ENCODE peak calls at places on chromosome 4, in nine cellular contexts. A is right cardiac atrium; F is IMR-90; C is SK-MEL-5; G is effector CD4-positive, alpha-beta T cell; X is islet precursor cell; W is hypothalamus; T is stromal cell of bone marrow; H is epithelial cell of esophagus. I is an unnamed sample.

GRCh38 chr4:78616046-78616498 is 64.5 kb downstream of the ANXA3 start:
- DNase-seq in G (no peak), C (no peak), T (no peak), F (peak), X (peak), A (no peak), W (no peak), H (no peak), I (no peak)

GRCh38 chr4:82429728-82430192 is 502 bp downstream of the HNRNPDL start:
- DNase-seq in X (no peak), W (peak), A (no peak), H (peak), T (peak), C (no peak), F (no peak), G (no peak), I (no peak)

GRCh38 chr4:153249199-153250154 is 45.2 kb downstream of the TRIM2 start:
- DNase-seq in H (peak), F (peak), T (peak), X (peak), G (peak), C (peak), W (peak), A (peak), I (peak)

GRCh38 chr4:138035781-138036258 is 206.3 kb downstream of the SLC7A11 start:
- DNase-seq in H (peak), G (no peak), X (peak), F (peak), A (no peak), W (peak), C (peak), T (peak), I (no peak)

GRCh38 chr4:3821580-3822229 is 55.5 kb downstream of the ADRA2C start:
- DNase-seq in C (no peak), F (no peak), X (no peak), H (no peak), W (no peak), G (no peak), T (no peak), A (peak), I (no peak)

GRCh38 chr4:7861440-7861881 is 78.2 kb downstream of the AFAP1 start:
- DNase-seq in T (peak), C (no peak), W (no peak), A (peak), X (peak), F (peak), G (no peak), H (peak), I (no peak)

GRCh38 chr4:140358281-140358680 is 15.2 kb upstream of the SCOC start:
- DNase-seq in H (no peak), T (no peak), C (no peak), A (no peak), X (no peak), W (no peak), F (no peak), G (no peak), I (no peak)

GRCh38 chr4:88177981-88178632 is 19.7 kb upstream of the ABCG2 start:
- DNase-seq in H (peak), T (no peak), G (no peak), W (no peak), F (peak), X (peak), C (no peak), A (no peak), I (no peak)

GRCh38 chr4:73311428-73311827 is 52.8 kb upstream of the ANKRD17 start:
- DNase-seq in C (peak), X (no peak), F (peak), T (peak), G (no peak), H (peak), W (no peak), A (no peak), I (no peak)

GRCh38 chr4:16067515-16067914 is 16.3 kb downstream of the PROM1 start:
- DNase-seq in A (peak), W (no peak), G (no peak), C (peak), F (no peak), T (no peak), X (peak), H (no peak), I (no peak)

GRCh38 chr4:151957163-151957562 is 196.4 kb upstream of the GATB start:
- DNase-seq in C (no peak), A (no peak), X (peak), H (no peak), W (no peak), G (no peak), F (no peak), T (no peak), I (no peak)

GRCh38 chr4:174198396-174199179 is 84.9 kb downstream of the FBXO8 start:
- DNase-seq in T (peak), A (no peak), C (peak), W (no peak), F (peak), G (no peak), H (peak), X (no peak), I (no peak)

GRCh38 chr4:142405021-142405991 is 440.8 kb downstream of the INPP4B start:
- DNase-seq in G (peak), C (peak), A (no peak), T (no peak), X (peak), H (peak), F (peak), W (peak), I (peak)

GRCh38 chr4:182548156-182548555 is 305.0 kb downstream of the TENM3 start:
- DNase-seq in C (no peak), T (no peak), F (peak), X (no peak), W (no peak), G (no peak), A (no peak), H (no peak), I (no peak)

GRCh38 chr4:78493731-78494130 is 57.8 kb upstream of the ANXA3 start:
- DNase-seq in G (no peak), X (no peak), C (no peak), H (no peak), F (no peak), A (no peak), W (no peak), T (no peak), I (no peak)

GRCh38 chr4:87559090-87559837 is 30.1 kb upstream of the SPARCL1 start:
- DNase-seq in F (no peak), W (no peak), A (no peak), X (peak), C (no peak), T (no peak), G (peak), H (no peak), I (peak)

GRCh38 chr4:189656551-189657165 is 284.0 kb upstream of the FRG1 start:
- DNase-seq in T (no peak), F (no peak), X (no peak), H (no peak), C (no peak), A (no peak), W (no peak), G (no peak), I (no peak)

GRCh38 chr4:156473175-156473574 is 498.4 kb downstream of the PDGFC start:
- DNase-seq in A (no peak), H (no peak), W (no peak), F (no peak), X (no peak), C (no peak), G (no peak), T (no peak), I (no peak)

GRCh38 chr4:165027762-165028402 is 3.9 kb upstream of the TRIM60 start:
- DNase-seq in X (no peak), G (no peak), F (no peak), C (peak), W (no peak), T (no peak), H (no peak), A (no peak), I (no peak)

GRCh38 chr4:128288689-128289106 is 1.1 kb upstream of the PGRMC2 start:
- DNase-seq in T (no peak), W (no peak), F (peak), C (peak), A (no peak), X (peak), G (peak), H (peak), I (peak)

GRCh38 chr4:948101-948935 is 16.1 kb downstream of the TMEM175 start:
- DNase-seq in A (no peak), W (no peak), H (no peak), X (peak), F (no peak), C (no peak), G (no peak), T (no peak), I (no peak)

GRCh38 chr4:89753601-89754066 is 83.3 kb downstream of the SNCA start:
- DNase-seq in H (peak), X (no peak), W (no peak), T (peak), C (peak), F (peak), G (no peak), A (no peak), I (no peak)

GRCh38 chr4:149441338-149441737 is 374.3 kb downstream of the IQCM start:
- DNase-seq in H (peak), F (peak), T (peak), G (no peak), A (no peak), C (no peak), W (no peak), X (no peak), I (no peak)

GRCh38 chr4:109067509-109068205 is 234.8 kb downstream of the COL25A1 start:
- DNase-seq in C (no peak), G (no peak), W (no peak), H (no peak), A (peak), F (peak), T (peak), X (no peak), I (no peak)

GRCh38 chr4:140568507-140569306 is at the start of gene UCP1:
- DNase-seq in W (no peak), H (peak), C (no peak), A (peak), X (peak), T (no peak), F (no peak), G (no peak), I (no peak)

GRCh38 chr4:59695355-59696053 is 1504.6 kb upstream of the ADGRL3 start:
- DNase-seq in F (no peak), C (no peak), H (no peak), X (no peak), G (no peak), A (no peak), W (no peak), T (no peak), I (no peak)

GRCh38 chr4:169225058-169225751 is 45.6 kb downstream of the SH3RF1 start:
- DNase-seq in C (no peak), W (no peak), G (no peak), A (no peak), H (peak), F (peak), X (peak), T (peak), I (no peak)

GRCh38 chr4:186900232-186900900 is 176.7 kb upstream of the FAT1 start:
- DNase-seq in F (peak), G (no peak), X (no peak), C (no peak), H (peak), W (no peak), T (peak), A (no peak), I (no peak)

GRCh38 chr4:41363384-41363981 is 106.8 kb downstream of the UCHL1 start:
- DNase-seq in X (peak), T (no peak), G (no peak), H (peak), A (peak), C (no peak), F (no peak), W (peak), I (no peak)

GRCh38 chr4:149676076-149676475 is 139.6 kb downstream of the IQCM start:
- DNase-seq in F (no peak), H (no peak), W (no peak), C (no peak), A (no peak), G (no peak), T (no peak), X (no peak), I (no peak)

GRCh38 chr4:48008021-48008596 is 8.4 kb downstream of the CNGA1 start:
- DNase-seq in T (no peak), H (no peak), C (no peak), A (no peak), F (no peak), W (no peak), G (no peak), X (no peak), I (no peak)

I was measured in T follicular helper cell.